ENCODE peak calls at places on chromosomes 3 and 15, in five cellular contexts. One of them, this sample, is unnamed.

GRCh38 chr15:58528197-58528870 is 96.5 kb downstream of the LIPC start:
- DNase-seq in glutamatergic neuron: no peak
- DNase-seq in CD4-positive, alpha-beta T cell: no peak
- DNase-seq in PC-3: peak
- DNase-seq in fibroblast of lung: peak
- DNase-seq in this sample: peak

GRCh38 chr3:183158552-183159006 is 4.0 kb downstream of the LAMP3 start:
- DNase-seq in glutamatergic neuron: no peak
- DNase-seq in fibroblast of lung: peak
- DNase-seq in PC-3: no peak
- DNase-seq in CD4-positive, alpha-beta T cell: no peak
- DNase-seq in this sample: no peak

GRCh38 chr15:79442911-79443310 is 10.8 kb downstream of the MINAR1 start:
- DNase-seq in CD4-positive, alpha-beta T cell: no peak
- DNase-seq in fibroblast of lung: no peak
- DNase-seq in glutamatergic neuron: no peak
- DNase-seq in PC-3: no peak
- DNase-seq in this sample: no peak

GRCh38 chr3:77468408-77469045 is 428.6 kb downstream of the ROBO2 start:
- DNase-seq in CD4-positive, alpha-beta T cell: no peak
- DNase-seq in glutamatergic neuron: peak
- DNase-seq in fibroblast of lung: no peak
- DNase-seq in PC-3: no peak
- DNase-seq in this sample: no peak

GRCh38 chr3:14950274-14950673 is 2.9 kb downstream of the NR2C2 start:
- DNase-seq in glutamatergic neuron: no peak
- DNase-seq in fibroblast of lung: no peak
- DNase-seq in PC-3: no peak
- DNase-seq in CD4-positive, alpha-beta T cell: no peak
- DNase-seq in this sample: no peak

GRCh38 chr3:194194757-194195086 is 58.8 kb downstream of the HES1 start:
- DNase-seq in CD4-positive, alpha-beta T cell: no peak
- DNase-seq in fibroblast of lung: no peak
- DNase-seq in PC-3: no peak
- DNase-seq in glutamatergic neuron: no peak
- DNase-seq in this sample: no peak

GRCh38 chr3:69294014-69294771 is 91.7 kb downstream of the FRMD4B start:
- DNase-seq in fibroblast of lung: peak
- DNase-seq in CD4-positive, alpha-beta T cell: no peak
- DNase-seq in glutamatergic neuron: no peak
- DNase-seq in PC-3: peak
- DNase-seq in this sample: no peak

GRCh38 chr3:59267021-59267420 is 217.2 kb upstream of the CFAP20DC start:
- DNase-seq in CD4-positive, alpha-beta T cell: no peak
- DNase-seq in fibroblast of lung: peak
- DNase-seq in glutamatergic neuron: no peak
- DNase-seq in PC-3: no peak
- DNase-seq in this sample: no peak

GRCh38 chr15:64857421-64857820 is 15.7 kb downstream of the PLEKHO2 start:
- DNase-seq in PC-3: no peak
- DNase-seq in glutamatergic neuron: no peak
- DNase-seq in fibroblast of lung: peak
- DNase-seq in CD4-positive, alpha-beta T cell: no peak
- DNase-seq in this sample: no peak

GRCh38 chr3:126287536-126288181 is 69.5 kb downstream of the KLF15 start:
- DNase-seq in CD4-positive, alpha-beta T cell: no peak
- DNase-seq in glutamatergic neuron: peak
- DNase-seq in fibroblast of lung: peak
- DNase-seq in PC-3: no peak
- DNase-seq in this sample: no peak

GRCh38 chr3:138329127-138329983 is at the start of gene NME9:
- DNase-seq in PC-3: peak
- DNase-seq in glutamatergic neuron: peak
- DNase-seq in fibroblast of lung: peak
- DNase-seq in CD4-positive, alpha-beta T cell: peak
- DNase-seq in this sample: no peak

GRCh38 chr15:66702770-66703539 is 919 bp downstream of the SMAD6 start:
- DNase-seq in CD4-positive, alpha-beta T cell: peak
- DNase-seq in fibroblast of lung: peak
- DNase-seq in PC-3: no peak
- DNase-seq in glutamatergic neuron: peak
- DNase-seq in this sample: no peak

GRCh38 chr15:60580650-60581415 is 101.9 kb upstream of the ICE2 start:
- DNase-seq in glutamatergic neuron: no peak
- DNase-seq in fibroblast of lung: no peak
- DNase-seq in CD4-positive, alpha-beta T cell: no peak
- DNase-seq in PC-3: no peak
- DNase-seq in this sample: no peak

GRCh38 chr15:69843927-69844326 is 253.8 kb downstream of the TLE3 start:
- DNase-seq in CD4-positive, alpha-beta T cell: no peak
- DNase-seq in fibroblast of lung: no peak
- DNase-seq in glutamatergic neuron: no peak
- DNase-seq in PC-3: no peak
- DNase-seq in this sample: no peak

GRCh38 chr3:184040010-184040409 is 8.5 kb downstream of the HTR3D start:
- DNase-seq in fibroblast of lung: no peak
- DNase-seq in CD4-positive, alpha-beta T cell: no peak
- DNase-seq in PC-3: peak
- DNase-seq in glutamatergic neuron: peak
- DNase-seq in this sample: no peak

GRCh38 chr15:98085003-98085639 is 124.6 kb downstream of the ARRDC4 start:
- DNase-seq in PC-3: peak
- DNase-seq in CD4-positive, alpha-beta T cell: no peak
- DNase-seq in glutamatergic neuron: no peak
- DNase-seq in fibroblast of lung: peak
- DNase-seq in this sample: no peak

DNA sequence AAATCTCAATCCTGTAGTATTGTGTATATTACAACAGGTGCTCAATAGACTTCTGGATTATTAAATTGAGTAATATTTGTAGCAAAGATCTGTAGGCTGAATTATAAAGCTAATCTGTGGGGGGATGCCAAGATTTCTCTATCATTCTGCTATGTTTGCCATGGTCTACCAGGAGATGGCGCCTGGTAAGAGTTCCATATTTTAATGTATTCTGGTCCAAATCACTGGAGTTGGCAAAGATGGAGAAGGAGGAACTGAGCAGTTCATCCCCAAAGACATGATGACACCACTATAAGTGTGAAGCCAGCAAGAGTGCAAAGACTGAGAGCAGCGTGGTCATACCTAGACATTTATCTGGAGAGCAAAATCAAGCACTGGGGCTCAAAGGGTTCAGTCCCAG is 340.8 kb upstream of the TPRG1 start:
- DNase-seq in fibroblast of lung: no peak
- DNase-seq in PC-3: peak
- DNase-seq in CD4-positive, alpha-beta T cell: no peak
- DNase-seq in glutamatergic neuron: no peak
- DNase-seq in this sample: no peak
- TF ChIP-seq CTCF in fibroblast of lung: no peak
- TF ChIP-seq CTCF in PC-3: peak
- TF ChIP-seq CTCF in CD4-positive, alpha-beta T cell: peak
- TF ChIP-seq CTCF in glutamatergic neuron: peak
- TF ChIP-seq CTCF in this sample: peak

DNA sequence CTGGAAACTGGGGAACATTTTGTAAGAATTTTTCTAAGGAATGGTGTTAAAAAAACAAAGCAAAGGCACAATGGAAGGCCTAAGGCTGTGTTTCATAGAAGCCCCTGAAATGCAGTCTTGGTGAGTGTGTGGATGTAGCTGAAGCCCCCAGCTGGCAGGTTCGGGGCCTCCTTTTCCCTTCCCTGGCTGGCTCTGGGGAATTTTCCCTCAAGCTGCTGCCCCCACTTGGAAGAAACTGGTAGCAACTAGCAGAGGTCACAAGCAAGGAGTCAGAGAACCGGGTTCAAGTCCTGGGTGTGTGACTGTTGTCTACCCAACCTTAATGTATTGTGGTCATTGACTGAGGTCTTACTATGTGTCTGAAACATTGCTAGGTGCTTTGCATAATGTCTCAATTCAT is 85.3 kb upstream of the MYZAP start:
- DNase-seq in PC-3: no peak
- DNase-seq in glutamatergic neuron: no peak
- DNase-seq in CD4-positive, alpha-beta T cell: no peak
- DNase-seq in fibroblast of lung: no peak
- DNase-seq in this sample: no peak
- TF ChIP-seq CTCF in PC-3: peak
- TF ChIP-seq CTCF in glutamatergic neuron: no peak
- TF ChIP-seq CTCF in CD4-positive, alpha-beta T cell: no peak
- TF ChIP-seq CTCF in fibroblast of lung: no peak
- TF ChIP-seq CTCF in this sample: peak

DNA sequence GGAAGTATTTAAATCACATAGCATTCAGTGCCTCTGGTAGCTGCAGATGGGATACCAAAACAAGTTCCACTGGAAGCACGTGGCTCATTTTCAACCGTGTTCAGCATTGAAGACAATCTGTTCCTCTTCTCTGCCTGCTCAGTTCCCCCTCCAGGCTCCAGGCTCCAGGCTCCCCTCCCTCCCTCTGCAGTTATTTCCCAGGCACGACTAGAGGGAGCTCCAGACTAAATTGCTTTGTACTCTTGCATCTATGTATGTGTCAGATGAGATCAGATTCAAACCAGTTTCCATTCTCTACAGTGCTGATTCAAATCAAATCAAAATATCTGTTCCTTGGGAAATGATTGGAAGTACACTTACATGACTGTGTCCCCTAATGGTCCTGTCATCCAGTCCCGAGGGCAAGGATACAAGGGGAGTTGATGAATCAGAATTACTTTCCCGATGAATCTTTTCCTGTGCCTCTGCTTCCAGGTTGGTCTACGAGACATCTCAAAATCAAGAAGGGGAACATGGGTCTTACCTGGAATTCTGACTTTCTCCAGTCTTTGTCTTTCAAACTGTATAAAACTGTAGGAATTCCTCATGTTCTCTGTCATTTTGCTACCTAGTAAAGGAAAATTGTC is 600.5 kb downstream of the EDEM1 start:
- DNase-seq in CD4-positive, alpha-beta T cell: no peak
- DNase-seq in PC-3: peak
- DNase-seq in glutamatergic neuron: peak
- DNase-seq in fibroblast of lung: peak
- DNase-seq in this sample: no peak
- TF ChIP-seq CTCF in CD4-positive, alpha-beta T cell: no peak
- TF ChIP-seq CTCF in PC-3: peak
- TF ChIP-seq CTCF in glutamatergic neuron: no peak
- TF ChIP-seq CTCF in fibroblast of lung: no peak
- TF ChIP-seq CTCF in this sample: peak

DNA sequence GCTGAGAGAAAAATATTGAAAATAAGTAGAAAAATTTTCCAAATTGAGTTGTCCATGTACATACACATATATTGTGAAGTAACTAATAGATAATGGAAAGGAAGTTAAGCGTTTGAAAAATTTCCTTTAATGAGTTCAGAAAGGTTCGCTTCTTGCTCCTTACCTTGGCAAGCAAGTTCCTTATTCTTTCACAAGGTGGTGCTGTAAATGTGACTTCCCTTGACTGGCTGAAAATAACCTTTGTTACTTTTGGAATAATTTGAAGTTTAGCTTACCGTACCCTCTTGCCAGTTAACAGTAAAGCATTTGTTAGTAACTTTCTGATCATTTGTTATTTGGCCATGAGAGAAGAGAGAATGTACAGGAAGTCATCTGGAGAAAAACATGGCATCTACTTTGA is 41.6 kb downstream of the PYDC2 start:
- DNase-seq in PC-3: peak
- DNase-seq in glutamatergic neuron: no peak
- DNase-seq in CD4-positive, alpha-beta T cell: no peak
- DNase-seq in fibroblast of lung: no peak
- DNase-seq in this sample: no peak
- TF ChIP-seq CTCF in PC-3: peak
- TF ChIP-seq CTCF in glutamatergic neuron: peak
- TF ChIP-seq CTCF in CD4-positive, alpha-beta T cell: no peak
- TF ChIP-seq CTCF in fibroblast of lung: no peak
- TF ChIP-seq CTCF in this sample: peak